ENCODE peak calls at places on chromosomes 4 and X, in nine cellular contexts. Q, K, T, E, X, N, O, P and Y are unnamed samples.

GRCh38 chrX:153349952-153350351 is 16.0 kb downstream of the ZNF275 start:
- DNase-seq in O (no peak), Q (no peak), T (no peak), P (no peak), X (no peak), N (no peak), E (no peak), K (no peak), Y (no peak)

GRCh38 chrX:136353519-136354095 is 52.8 kb downstream of the ADGRG4 start:
- DNase-seq in N (no peak), O (no peak), P (no peak), X (no peak), E (no peak), Q (no peak), K (no peak), T (no peak), Y (no peak)

GRCh38 chr4:978957-979701 is 5.8 kb upstream of the DGKQ start:
- DNase-seq in X (no peak), K (no peak), T (no peak), E (no peak), N (no peak), Q (no peak), P (peak; percentile 54), O (no peak), Y (no peak)

GRCh38 chrX:49178537-49178936 is 6.8 kb downstream of the PLP2 start:
- DNase-seq in Q (no peak), P (no peak), O (no peak), E (no peak), T (no peak), N (no peak), K (no peak), X (no peak), Y (no peak)

GRCh38 chr4:19850909-19851308 is 400.8 kb upstream of the SLIT2 start:
- DNase-seq in P (no peak), K (no peak), T (peak; percentile 43), E (no peak), O (no peak), Q (no peak), X (peak; percentile 95), N (no peak), Y (no peak)

GRCh38 chr4:154230091-154230490 is 261.5 kb downstream of the DCHS2 start:
- DNase-seq in O (no peak), E (no peak), T (no peak), K (no peak), N (no peak), Q (no peak), P (no peak), X (no peak), Y (no peak)

GRCh38 chrX:17031827-17032226 is 85.4 kb downstream of the REPS2 start:
- DNase-seq in E (no peak), O (no peak), X (no peak), N (no peak), P (no peak), K (no peak), T (no peak), Q (no peak), Y (no peak)

GRCh38 chr4:155535802-155536454 is 130.7 kb upstream of the GUCY1A1 start:
- DNase-seq in N (no peak), X (no peak), T (no peak), P (no peak), E (no peak), K (no peak), Q (no peak), O (no peak), Y (no peak)

GRCh38 chrX:110310000-110310790 is 7.7 kb downstream of the AMMECR1 start:
- DNase-seq in O (no peak), X (no peak), K (no peak), T (no peak), E (no peak), Q (no peak), P (no peak), N (peak; percentile 76), Y (no peak)